ENCODE peak calls at places on chromosome 12, in eight cellular contexts. A is heart right ventricle; I is NCI-H2171 treated with DMSO at 0.1 percent for 48 hours; T is frontal cortex; H is A673; F is spleen; K is naive thymus-derived CD4-positive, alpha-beta T cell; M is NCI-H1105. W is an unnamed sample.
A peak's percentile ranks its signal among the peaks of the same experiment; 100 is the strongest.

GRCh38 chr12:89928467-89928866 is 219.8 kb upstream of the ATP2B1 start:
- DNase-seq in A (no peak), I (no peak), T (no peak), H (no peak), F (no peak), K (no peak), M (no peak), W (no peak)

GRCh38 chr12:117606945-117607344 is 245.5 kb upstream of the NOS1 start:
- DNase-seq in A (no peak), I (no peak), T (no peak), H (no peak), F (no peak), K (no peak), M (no peak), W (no peak)

GRCh38 chr12:67661311-67662011 is 12.9 kb downstream of the DYRK2 start:
- DNase-seq in A (no peak), I (peak; percentile 90), T (no peak), H (peak; percentile 85), F (no peak), K (no peak), M (no peak), W (no peak)

GRCh38 chr12:46524778-46525177 is 152.2 kb upstream of the SLC38A2 start:
- DNase-seq in A (peak; percentile 85), I (no peak), T (peak; percentile 8), H (no peak), F (no peak), K (no peak), M (no peak), W (no peak)

GRCh38 chr12:124497039-124497438 is 70.4 kb downstream of the NCOR2 start:
- DNase-seq in A (peak; percentile 34), I (no peak), T (peak; percentile 56), H (no peak), F (no peak), K (no peak), M (no peak), W (no peak)

GRCh38 chr12:93449277-93449676 is 7.5 kb upstream of the UBE2N start:
- DNase-seq in A (no peak), I (no peak), T (no peak), H (no peak), F (no peak), K (no peak), M (no peak), W (no peak)

GRCh38 chr12:123063535-123063934 is 83.1 kb downstream of the ARL6IP4 start:
- DNase-seq in A (no peak), I (no peak), T (no peak), H (peak; percentile 49), F (no peak), K (no peak), M (no peak), W (no peak)

GRCh38 chr12:132700212-132700913 is 10.3 kb upstream of the PGAM5 start:
- DNase-seq in A (no peak), I (no peak), T (no peak), H (no peak), F (no peak), K (no peak), M (no peak), W (no peak)

GRCh38 chr12:26219736-26220135 is 24.4 kb downstream of the SSPN start:
- DNase-seq in A (no peak), I (no peak), T (no peak), H (no peak), F (no peak), K (no peak), M (no peak), W (no peak)

GRCh38 chr12:32609966-32610365 is 69.1 kb upstream of the DNM1L start:
- DNase-seq in A (no peak), I (no peak), T (no peak), H (no peak), F (no peak), K (no peak), M (no peak), W (no peak)

GRCh38 chr12:104569348-104570173 is 112.8 kb downstream of the CHST11 start:
- DNase-seq in A (no peak), I (no peak), T (no peak), H (no peak), F (peak; percentile 86), K (no peak), M (no peak), W (no peak)

W was measured in dorsolateral prefrontal cortex.